ENCODE peak calls at places on chromosomes 5 and 9, in ten cellular contexts. F is pancreas; R is cardiac muscle cell; V is HFFc6; B is adipocyte; U is stimulated activated naive CD8-positive, alpha-beta T cell treated with anti-CD3 and anti-CD28 coated beads, Interleukin-15, Interleukin-2, amounts not matched to agents 100 U/mL and 50 U/mL, for 24 hours; D is head of caudate nucleus; M is GM12891; L is tibial nerve; P is HCT116. I is an unnamed sample.

GRCh38 chr9:110427497-110428104 is 89.9 kb upstream of the TXNDC8 start:
- DNase-seq in F (no peak), R (peak; percentile 60), V (peak; percentile 24), B (peak; percentile 58), U (peak; percentile 41), D (peak; percentile 68), M (peak; percentile 5), L (no peak), P (peak; percentile 42), I (no peak)

GRCh38 chr9:73132034-73132776 is 19.5 kb upstream of the ANXA1 start:
- DNase-seq in F (peak; percentile 49), R (peak; percentile 62), V (peak; percentile 94), B (peak; percentile 91), U (peak; percentile 62), D (peak; percentile 59), M (peak; percentile 9), L (peak; percentile 47), P (no peak), I (peak; percentile 75)

GRCh38 chr5:74587300-74587699 is 53.2 kb downstream of the ENC1 start:
- DNase-seq in F (no peak), R (no peak), V (no peak), B (peak; percentile 12), U (no peak), D (no peak), M (no peak), L (no peak), P (no peak), I (no peak)

GRCh38 chr5:126938461-126938860 is 91.9 kb downstream of the MARCHF3 start:
- DNase-seq in F (no peak), R (no peak), V (peak; percentile 71), B (peak; percentile 91), U (no peak), D (no peak), M (no peak), L (no peak), P (no peak), I (no peak)

GRCh38 chr5:113250341-113250953 is 184.3 kb downstream of the TSSK1B start:
- DNase-seq in F (no peak), R (peak; percentile 61), V (no peak), B (peak; percentile 48), U (no peak), D (no peak), M (no peak), L (peak; percentile 42), P (no peak), I (peak; percentile 87)

GRCh38 chr5:135493406-135494180 is 41.4 kb upstream of the TIFAB start:
- DNase-seq in F (no peak), R (no peak), V (peak; percentile 89), B (peak; percentile 92), U (no peak), D (no peak), M (no peak), L (no peak), P (peak; percentile 31), I (no peak)

GRCh38 chr9:33166263-33167083 is 663 bp downstream of the B4GALT1 start:
- DNase-seq in F (no peak), R (no peak), V (peak; percentile 8), B (peak; percentile 67), U (peak; percentile 49), D (no peak), M (no peak), L (no peak), P (no peak), I (no peak)

GRCh38 chr5:34002629-34003328 is 5.1 kb downstream of the AMACR start:
- DNase-seq in F (no peak), R (no peak), V (no peak), B (no peak), U (no peak), D (no peak), M (no peak), L (no peak), P (no peak), I (no peak)

GRCh38 chr5:79890119-79890870 is 100.8 kb downstream of the MTX3 start:
- DNase-seq in F (no peak), R (no peak), V (no peak), B (no peak), U (no peak), D (peak; percentile 16), M (no peak), L (no peak), P (no peak), I (peak; percentile 39)

GRCh38 chr9:33351547-33351946 is 50.8 kb downstream of the AQP7 start:
- DNase-seq in F (no peak), R (no peak), V (no peak), B (no peak), U (no peak), D (no peak), M (no peak), L (no peak), P (no peak), I (no peak)

GRCh38 chr5:177528631-177529030 is 11.9 kb upstream of the DDX41 start:
- DNase-seq in F (no peak), R (no peak), V (no peak), B (no peak), U (no peak), D (no peak), M (no peak), L (no peak), P (no peak), I (no peak)

GRCh38 chr9:127133739-127134167 is 11.3 kb upstream of the ANGPTL2 start:
- DNase-seq in F (no peak), R (peak; percentile 21), V (peak; percentile 83), B (peak; percentile 79), U (no peak), D (peak; percentile 89), M (no peak), L (peak; percentile 51), P (no peak), I (no peak)

GRCh38 chr9:133853331-133853730 is 115.2 kb upstream of the SARDH start:
- DNase-seq in F (no peak), R (no peak), V (no peak), B (no peak), U (no peak), D (no peak), M (no peak), L (no peak), P (no peak), I (no peak)

GRCh38 chr9:113772121-113772885 is 103.8 kb upstream of the ZNF618 start:
- DNase-seq in F (no peak), R (no peak), V (no peak), B (peak; percentile 85), U (no peak), D (no peak), M (no peak), L (no peak), P (no peak), I (no peak)

GRCh38 chr5:154214236-154215106 is 23.9 kb downstream of the GALNT10 start:
- DNase-seq in F (no peak), R (no peak), V (peak; percentile 55), B (peak; percentile 81), U (no peak), D (peak; percentile 29), M (no peak), L (no peak), P (no peak), I (no peak)

GRCh38 chr9:24504521-24504920 is 41.2 kb downstream of the IZUMO3 start:
- DNase-seq in F (no peak), R (no peak), V (no peak), B (no peak), U (no peak), D (no peak), M (no peak), L (no peak), P (no peak), I (no peak)

GRCh38 chr5:127922603-127923002 is 161.0 kb upstream of the SLC12A2 start:
- DNase-seq in F (no peak), R (no peak), V (no peak), B (no peak), U (no peak), D (no peak), M (no peak), L (no peak), P (no peak), I (no peak)

I was measured in DMS 273 treated with DMSO at 0.1 percent for 48 hours.